ENCODE peak calls at places on chromosomes 16 and 17, in four cellular contexts. L, D, Y and E are unnamed samples.

GRCh38 chr17:17537311-17538099 is 41.3 kb upstream of the RASD1 start:
- DNase-seq in L (no peak), D (peak; percentile 26), Y (peak; percentile 49), E (no peak)

GRCh38 chr17:1134634-1135324 is 45.0 kb downstream of the ABR start:
- DNase-seq in D (no peak), Y (no peak), L (no peak), E (no peak)

GRCh38 chr16:75262800-75263127 is 11.3 kb upstream of the BCAR1 start:
- DNase-seq in D (no peak), Y (no peak), L (no peak), E (no peak)

GRCh38 chr17:59830007-59830630 is 62.6 kb downstream of the TUBD1 start:
- DNase-seq in L (peak; percentile 83), Y (no peak), D (peak; percentile 93), E (no peak)

GRCh38 chr17:69733171-69734014 is 318.9 kb downstream of the MAP2K6 start:
- DNase-seq in D (peak; percentile 26), Y (no peak), L (peak; percentile 85), E (no peak)

GRCh38 chr16:81035975-81036750 is 521 bp downstream of the ATMIN start:
- DNase-seq in L (no peak), Y (peak; percentile 33), D (peak; percentile 23), E (no peak)

GRCh38 chr16:81214745-81215166 is 23.7 kb upstream of the BCO1 start:
- DNase-seq in D (peak; percentile 59), L (no peak), Y (no peak), E (no peak)

GRCh38 chr17:39928868-39929651 is 1.5 kb downstream of the LRRC3C start:
- DNase-seq in L (no peak), D (peak; percentile 62), Y (no peak), E (no peak)

GRCh38 chr16:264440-264951 is 11.2 kb downstream of the RGS11 start:
- DNase-seq in Y (no peak), D (no peak), L (no peak), E (no peak)

GRCh38 chr17:31882571-31882970 is 18.9 kb downstream of the UTP6 start:
- DNase-seq in D (no peak), L (no peak), Y (no peak), E (no peak)

GRCh38 chr17:83100853-83101391 is 21.5 kb downstream of the METRNL start:
- DNase-seq in L (peak; percentile 91), Y (no peak), D (no peak), E (no peak)

GRCh38 chr17:48483471-48484131 is 47.2 kb downstream of the HOXB1 start:
- DNase-seq in L (no peak), Y (no peak), D (no peak), E (no peak)

GRCh38 chr17:82375359-82376041 is 3.9 kb downstream of the UTS2R start:
- DNase-seq in D (no peak), Y (no peak), L (no peak), E (no peak)

GRCh38 chr17:67043283-67043682 is 1.1 kb upstream of the CACNG1 start:
- DNase-seq in D (no peak), L (no peak), Y (no peak), E (no peak)

GRCh38 chr16:65289022-65289421 is 167.2 kb upstream of the CDH11 start:
- DNase-seq in D (no peak), Y (no peak), L (no peak), E (no peak)

GRCh38 chr17:33732116-33732515 is 439.0 kb upstream of the ASIC2 start:
- DNase-seq in Y (no peak), D (no peak), L (no peak), E (no peak)

GRCh38 chr16:11403920-11404319 is 58.7 kb downstream of the RMI2 start:
- DNase-seq in Y (no peak), D (no peak), L (no peak), E (no peak)

GRCh38 chr16:81513204-81514040 is 68.8 kb downstream of the CMIP start:
- DNase-seq in L (peak; percentile 94), Y (peak; percentile 53), D (peak; percentile 68), E (no peak)

GRCh38 chr17:60679287-60679686 is 1.6 kb downstream of the BCAS3 start:
- DNase-seq in Y (no peak), L (no peak), D (no peak), E (no peak)

GRCh38 chr16:30063893-30064745 is 1.4 kb upstream of the ALDOA start:
- DNase-seq in Y (peak; percentile 83), D (peak; percentile 79), L (peak; percentile 95), E (peak; percentile 56)

GRCh38 chr17:62398891-62399290 is 18.5 kb downstream of the EFCAB3 start:
- DNase-seq in L (no peak), Y (no peak), D (no peak), E (no peak)

GRCh38 chr16:50304467-50305440 is 38.4 kb downstream of the ADCY7 start:
- DNase-seq in Y (no peak), L (peak; percentile 81), D (no peak), E (peak; percentile 9)

GRCh38 chr17:64174686-64175456 is 44.9 kb upstream of the ERN1 start:
- DNase-seq in D (no peak), Y (peak; percentile 78), L (no peak), E (no peak)

GRCh38 chr17:55577687-55578086 is 66.4 kb upstream of the SMIM36 start:
- DNase-seq in Y (no peak), D (no peak), L (no peak), E (peak; percentile 20)

GRCh38 chr16:2019500-2019899 is at the start of gene NPW:
- DNase-seq in D (no peak), Y (no peak), L (no peak), E (no peak)

GRCh38 chr17:41507315-41507880 is 2.0 kb upstream of the KRT13 start:
- DNase-seq in D (no peak), L (no peak), Y (no peak), E (no peak)

GRCh38 chr16:2152695-2153506 is 2.7 kb upstream of the TRAF7 start:
- DNase-seq in Y (peak; percentile 90), D (peak; percentile 63), L (no peak), E (no peak)

GRCh38 chr17:75430159-75430748 is 24.8 kb upstream of the GRB2 start:
- DNase-seq in D (peak; percentile 90), L (no peak), Y (peak; percentile 22), E (no peak)

GRCh38 chr16:17026600-17027242 is 444.0 kb downstream of the XYLT1 start:
- DNase-seq in L (no peak), D (no peak), Y (no peak), E (no peak)

GRCh38 chr17:58333396-58334207 is 5.0 kb upstream of the TSPOAP1 start:
- DNase-seq in D (no peak), L (no peak), Y (no peak), E (no peak)

GRCh38 chr16:85086347-85087291 is 25.7 kb downstream of the CIBAR2 start:
- DNase-seq in L (peak; percentile 91), D (peak; percentile 70), Y (peak; percentile 65), E (peak; percentile 54)

GRCh38 chr17:47987240-47987835 is 16.4 kb downstream of the CDK5RAP3 start:
- DNase-seq in D (no peak), L (no peak), Y (peak; percentile 58), E (no peak)

GRCh38 chr16:87127061-87127765 is 190.0 kb downstream of the C16orf95 start:
- DNase-seq in L (peak; percentile 37), Y (peak; percentile 29), D (no peak), E (no peak)

GRCh38 chr17:63932008-63932561 is at the start of gene CD79B:
- DNase-seq in Y (no peak), D (no peak), L (no peak), E (peak; percentile 90)

GRCh38 chr17:59845595-59846390 is 47.0 kb downstream of the TUBD1 start:
- DNase-seq in Y (peak; percentile 62), L (peak; percentile 77), D (peak; percentile 99), E (peak; percentile 25)

GRCh38 chr17:27577124-27577761 is 53.7 kb upstream of the LGALS9 start:
- DNase-seq in Y (peak; percentile 70), L (no peak), D (no peak), E (no peak)

GRCh38 chr16:7518158-7518557 is 185.5 kb downstream of the RBFOX1 start:
- DNase-seq in L (no peak), D (no peak), Y (no peak), E (no peak)
- TF ChIP-seq CTCF in L (no peak), D (no peak), Y (no peak), E (no peak)

GRCh38 chr16:71216714-71217113 is 13.8 kb downstream of the HYDIN start:
- DNase-seq in L (no peak), Y (no peak), D (no peak), E (no peak)
- TF ChIP-seq CTCF in L (no peak), Y (no peak), D (no peak), E (no peak)

DNA sequence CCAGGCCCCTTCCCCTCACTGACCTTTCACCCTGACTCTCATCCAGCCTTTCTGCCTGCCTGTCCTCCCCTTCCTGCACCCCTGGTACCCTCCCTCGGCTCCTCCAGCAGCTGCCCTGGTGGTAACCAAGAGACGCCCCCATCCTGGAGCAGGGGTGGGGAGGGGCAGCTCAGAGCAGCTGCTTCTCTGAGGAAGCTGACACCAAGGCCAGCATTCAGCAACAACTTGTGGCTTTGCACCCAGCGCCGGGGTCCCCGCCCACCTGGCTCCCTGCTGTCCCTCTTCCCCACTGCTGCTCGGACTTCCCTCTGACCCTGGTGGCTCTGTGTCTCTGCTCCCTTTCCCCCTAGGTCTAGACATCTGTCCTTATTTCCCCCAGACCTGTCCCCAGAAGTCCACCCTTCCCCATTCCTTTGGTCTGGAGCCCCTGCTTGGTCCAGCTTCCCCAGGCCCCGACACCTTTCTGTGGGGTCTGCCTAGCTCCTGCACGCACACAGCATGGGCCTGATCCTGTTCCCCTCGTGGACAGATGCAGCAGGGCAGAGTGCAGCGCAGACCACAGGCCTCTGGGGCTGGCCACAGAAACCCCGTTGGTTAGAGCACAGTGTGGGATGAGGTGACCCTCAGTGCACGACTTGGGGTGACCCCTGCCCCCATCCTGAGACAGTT is 1.2 kb upstream of the ATP2A1 start:
- DNase-seq in Y (no peak), L (no peak), D (no peak), E (no peak)
- TF ChIP-seq CTCF in Y (no peak), L (no peak), D (no peak), E (no peak)

GRCh38 chr16:68696514-68696913 is 40.6 kb upstream of the CDH1 start:
- DNase-seq in L (no peak), Y (no peak), D (no peak), E (no peak)
- TF ChIP-seq CTCF in L (no peak), Y (no peak), D (no peak), E (no peak)

GRCh38 chr16:47043200-47043599 is 69.7 kb upstream of the DNAJA2 start:
- DNase-seq in Y (no peak), D (no peak), L (no peak), E (no peak)

GRCh38 chr16:47043970-47044684 is 70.7 kb upstream of the DNAJA2 start:
- DNase-seq in Y (no peak), L (no peak), D (no peak), E (no peak)

GRCh38 chr16:47045459-47045858 is 72.0 kb upstream of the DNAJA2 start:
- DNase-seq in L (no peak), Y (no peak), D (no peak), E (no peak)

GRCh38 chr16:47046726-47047602 is 73.5 kb upstream of the DNAJA2 start:
- DNase-seq in D (no peak), L (no peak), Y (no peak), E (no peak)

DNA sequence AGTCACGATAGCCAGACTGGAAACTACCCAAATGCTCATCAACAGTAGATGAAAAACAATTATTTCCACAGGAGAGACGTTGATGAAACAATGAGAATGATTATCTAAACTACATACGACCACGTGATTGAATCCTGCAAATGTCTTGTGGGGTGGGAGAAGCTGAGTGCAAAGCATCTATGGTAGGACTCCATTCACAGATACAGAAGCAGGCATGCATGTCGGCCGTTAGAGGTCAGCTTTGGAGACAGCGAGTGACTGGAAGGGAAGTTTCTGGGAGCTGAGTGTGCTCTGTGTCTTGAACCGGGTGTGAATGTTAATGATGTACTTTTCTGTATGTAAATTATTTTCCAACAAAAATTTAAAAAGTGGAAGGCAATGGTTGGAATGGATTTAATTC is 71.5 kb upstream of the DNAJA2 start:
- DNase-seq in L (no peak), D (no peak), Y (no peak), E (no peak)
- TF ChIP-seq CTCF in L (no peak), D (no peak), Y (no peak), E (no peak)